ENCODE peak calls at places on chromosome 15, in seven cellular contexts. J is Calu3, H is AG10803, Z is PC-9, G is nephron progenitor cell, O is mammary epithelial cell, B is WTC11. C is an unnamed sample.

GRCh38 chr15:70147178-70147760 is 49.6 kb upstream of the TLE3 start:
- DNase-seq in J (no peak), H (no peak), Z (no peak), G (no peak), O (no peak), B (no peak), C (no peak)

GRCh38 chr15:82810863-82811421 is 1.5 kb downstream of the WHAMM start:
- DNase-seq in J (no peak), H (no peak), Z (no peak), G (no peak), O (peak), B (no peak), C (no peak)

GRCh38 chr15:57675481-57676181 is 30.9 kb upstream of the POLR2M start:
- DNase-seq in J (peak), H (no peak), Z (peak), G (no peak), O (peak), B (no peak), C (no peak)

GRCh38 chr15:66943456-66944095 is 121.8 kb upstream of the SMAD3 start:
- DNase-seq in J (no peak), H (no peak), Z (no peak), G (no peak), O (no peak), B (no peak), C (no peak)

GRCh38 chr15:96340611-96341464 is 10.3 kb downstream of the NR2F2 start:
- DNase-seq in J (no peak), H (peak), Z (no peak), G (peak), O (no peak), B (peak), C (no peak)

GRCh38 chr15:57060799-57061198 is 142.4 kb downstream of the TCF12 start:
- DNase-seq in J (peak), H (peak), Z (peak), G (no peak), O (peak), B (no peak), C (no peak)

GRCh38 chr15:45522179-45522930 is at the start of gene SLC30A4:
- DNase-seq in J (peak), H (peak), Z (no peak), G (peak), O (peak), B (peak), C (peak)

GRCh38 chr15:31457631-31458526 is 131.2 kb downstream of the KLF13 start:
- DNase-seq in J (no peak), H (peak), Z (no peak), G (no peak), O (peak), B (no peak), C (no peak)

GRCh38 chr15:52783929-52784798 is 6.0 kb downstream of the ONECUT1 start:
- DNase-seq in J (no peak), H (no peak), Z (no peak), G (peak), O (no peak), B (peak), C (no peak)

GRCh38 chr15:70558406-70559222 is 204.7 kb downstream of the UACA start:
- DNase-seq in J (no peak), H (no peak), Z (no peak), G (no peak), O (no peak), B (no peak), C (no peak)

GRCh38 chr15:98773616-98774015 is 125.3 kb downstream of the IGF1R start:
- DNase-seq in J (no peak), H (no peak), Z (no peak), G (no peak), O (no peak), B (no peak), C (no peak)

DNA sequence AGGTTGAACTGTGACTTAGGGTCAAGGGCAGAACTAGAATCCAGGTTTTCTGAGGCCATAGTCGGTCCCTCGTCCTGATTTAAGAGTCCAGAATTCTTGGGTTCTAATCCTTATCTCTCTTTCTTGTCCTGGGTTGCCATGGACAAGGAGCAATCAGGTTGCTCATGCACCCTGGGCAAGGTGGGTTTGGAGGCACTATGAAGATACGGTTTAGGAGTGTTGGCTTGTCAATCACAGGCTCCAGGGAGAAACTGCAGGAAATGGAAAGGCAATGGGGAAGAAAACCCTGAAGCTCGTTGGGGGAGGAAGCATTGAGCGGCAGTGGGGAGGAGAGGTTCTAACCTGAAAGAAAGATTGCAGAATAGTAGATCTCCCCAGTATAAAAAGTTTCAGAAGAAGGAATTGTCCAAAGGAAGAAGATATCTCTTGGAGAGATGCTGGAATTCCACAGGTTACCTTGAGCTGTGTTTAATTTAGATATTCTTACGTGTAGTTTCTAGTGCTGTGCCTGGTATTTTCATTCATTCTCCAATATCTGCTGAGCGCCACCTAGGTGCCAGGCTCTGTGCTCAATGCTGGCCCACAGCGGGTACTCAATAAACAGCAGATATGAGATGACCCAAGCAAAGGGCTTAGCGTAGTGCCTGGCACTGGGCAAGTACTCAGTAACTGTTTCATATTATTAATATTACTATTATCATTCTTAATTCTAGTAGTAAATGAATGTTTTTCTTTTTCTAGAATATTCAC is 2.0 kb downstream of the ACAN start:
- DNase-seq in J (no peak), H (no peak), Z (no peak), G (no peak), O (no peak), B (no peak), C (no peak)
- TF ChIP-seq CTCF in J (no peak), H (no peak), Z (no peak), G (no peak), O (peak), B (no peak), C (no peak)

GRCh38 chr15:88476635-88477038 is 9.1 kb downstream of the MRPS11 start:
- DNase-seq in J (peak), H (peak), Z (no peak), G (peak), O (no peak), B (peak), C (no peak)
- TF ChIP-seq CTCF in J (peak), H (peak), Z (peak), G (peak), O (peak), B (no peak), C (peak)

GRCh38 chr15:78635346-78635745 is 5.7 kb downstream of the CHRNB4 start:
- DNase-seq in J (no peak), H (no peak), Z (no peak), G (no peak), O (no peak), B (no peak), C (no peak)
- TF ChIP-seq CTCF in J (no peak), H (no peak), Z (no peak), G (no peak), O (no peak), B (no peak), C (no peak)

DNA sequence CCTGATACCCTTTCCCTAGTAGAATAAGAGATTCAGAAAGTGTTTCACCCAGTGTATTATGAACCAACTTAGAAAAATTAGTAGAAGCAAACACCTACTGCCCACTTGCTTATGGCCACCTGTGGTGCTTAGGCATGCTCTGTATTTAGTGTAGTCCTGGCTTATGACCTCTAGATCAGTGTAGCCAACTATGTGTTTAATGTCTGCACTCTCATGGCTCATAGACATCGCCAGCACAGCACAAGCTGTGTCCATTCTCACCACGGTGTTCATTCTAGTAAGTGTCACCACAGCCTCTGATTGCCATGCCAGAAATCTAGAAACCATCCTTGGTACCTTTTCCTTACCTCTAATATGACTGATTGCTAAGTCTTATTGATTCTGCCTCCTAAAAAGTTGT is 14.3 kb downstream of the ASB7 start:
- DNase-seq in J (no peak), H (no peak), Z (no peak), G (no peak), O (no peak), B (no peak), C (no peak)
- TF ChIP-seq CTCF in J (no peak), H (no peak), Z (no peak), G (no peak), O (no peak), B (no peak), C (no peak)

GRCh38 chr15:55234800-55235104 is 38.0 kb upstream of the RSL24D1 start:
- DNase-seq in J (no peak), H (no peak), Z (no peak), G (no peak), O (no peak), B (no peak), C (no peak)
- TF ChIP-seq CTCF in J (no peak), H (no peak), Z (no peak), G (no peak), O (no peak), B (no peak), C (no peak)

DNA sequence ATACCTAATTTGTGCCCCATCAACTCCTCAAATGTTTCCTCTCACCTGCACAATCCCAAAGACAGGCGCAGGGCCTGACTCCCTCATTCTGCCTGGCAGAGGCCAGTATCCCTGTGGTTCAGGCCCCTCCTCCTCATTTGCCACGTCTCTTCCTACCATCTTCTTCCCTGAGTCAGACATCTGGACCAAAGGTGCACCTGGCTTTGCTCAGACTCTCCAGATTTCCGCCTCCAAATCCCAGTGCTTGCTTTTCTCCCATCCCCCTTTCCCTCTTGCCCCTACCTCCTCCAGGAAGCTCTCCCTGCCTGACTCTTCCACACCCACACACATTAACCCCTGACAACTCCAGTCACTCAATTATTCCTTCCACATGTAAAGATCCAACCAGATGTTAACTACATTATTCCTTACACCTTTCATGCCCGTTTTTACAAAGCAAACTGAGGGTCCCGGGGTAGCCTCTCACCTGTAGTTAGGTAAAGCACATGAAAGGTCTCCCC is 19.6 kb downstream of the SEMA7A start:
- DNase-seq in J (no peak), H (no peak), Z (no peak), G (no peak), O (no peak), B (no peak), C (no peak)
- TF ChIP-seq CTCF in J (no peak), H (no peak), Z (no peak), G (no peak), O (no peak), B (no peak), C (no peak)

GRCh38 chr15:25694238-25694584 is 168.9 kb downstream of the ATP10A start:
- DNase-seq in J (no peak), H (no peak), Z (no peak), G (no peak), O (no peak), B (no peak), C (no peak)
- TF ChIP-seq CTCF in J (no peak), H (no peak), Z (no peak), G (no peak), O (no peak), B (no peak), C (no peak)

GRCh38 chr15:89406756-89407650 is 72.4 kb upstream of the POLG start:
- DNase-seq in J (peak), H (no peak), Z (no peak), G (no peak), O (no peak), B (peak), C (no peak)
- TF ChIP-seq CTCF in J (no peak), H (no peak), Z (no peak), G (no peak), O (no peak), B (no peak), C (peak)

GRCh38 chr15:59104912-59105732 is at the start of gene CCNB2:
- DNase-seq in J (peak), H (peak), Z (peak), G (peak), O (peak), B (peak), C (peak)

GRCh38 chr15:59111267-59111666 is 6.3 kb downstream of the CCNB2 start:
- DNase-seq in J (no peak), H (no peak), Z (no peak), G (no peak), O (no peak), B (no peak), C (no peak)

GRCh38 chr15:59104602-59104911 is 389 bp upstream of the CCNB2 start:
- DNase-seq in J (no peak), H (no peak), Z (no peak), G (no peak), O (no peak), B (no peak), C (no peak)

GRCh38 chr15:59105839-59106238 is 893 bp downstream of the CCNB2 start:
- DNase-seq in J (no peak), H (no peak), Z (no peak), G (no peak), O (no peak), B (no peak), C (no peak)
- TF ChIP-seq CTCF in J (no peak), H (peak), Z (no peak), G (no peak), O (peak), B (no peak), C (peak)

C was measured in progenitor cell of endocrine pancreas.